ENCODE peak calls at places on chromosomes 13 and 19, in six cellular contexts. L is fibroblast of the conjunctiva; K is T-helper 17 cell; G is adipocyte; Y is naive thymus-derived CD8-positive, alpha-beta T cell; Q is renal cortical epithelial cell. P is an unnamed sample.

GRCh38 chr13:97026759-97027555 is 32.7 kb upstream of the OXGR1 start:
- DNase-seq in L (no peak), K (no peak), G (no peak), Y (no peak), Q (no peak), P (no peak)

GRCh38 chr13:42494157-42494556 is 79.8 kb upstream of the TNFSF11 start:
- DNase-seq in L (no peak), K (no peak), G (no peak), Y (no peak), Q (no peak), P (no peak)

GRCh38 chr19:46067691-46068090 is 26.9 kb upstream of the IGFL4 start:
- DNase-seq in L (no peak), K (no peak), G (no peak), Y (no peak), Q (no peak), P (no peak)

GRCh38 chr19:7833225-7834156 is 3.5 kb downstream of the EVI5L start:
- DNase-seq in L (peak), K (no peak), G (no peak), Y (no peak), Q (peak), P (no peak)

GRCh38 chr19:55702131-55702627 is 27.2 kb downstream of the EPN1 start:
- DNase-seq in L (no peak), K (no peak), G (no peak), Y (no peak), Q (no peak), P (no peak)

GRCh38 chr13:113726961-113727411 is 32.0 kb upstream of the TMEM255B start:
- DNase-seq in L (no peak), K (no peak), G (peak), Y (no peak), Q (no peak), P (no peak)

GRCh38 chr19:7272856-7273578 is 21.2 kb downstream of the INSR start:
- DNase-seq in L (no peak), K (no peak), G (peak), Y (no peak), Q (peak), P (no peak)

GRCh38 chr13:71873418-71874276 is 6.6 kb upstream of the DACH1 start:
- DNase-seq in L (no peak), K (no peak), G (no peak), Y (no peak), Q (no peak), P (no peak)

GRCh38 chr13:111893607-111894443 is 173.1 kb upstream of the SOX1 start:
- DNase-seq in L (no peak), K (no peak), G (no peak), Y (no peak), Q (no peak), P (no peak)

GRCh38 chr13:54433511-54434206 is 1405.0 kb downstream of the OLFM4 start:
- DNase-seq in L (no peak), K (no peak), G (no peak), Y (no peak), Q (peak), P (no peak)

GRCh38 chr19:49214701-49215100 is 57.1 kb downstream of the TRPM4 start:
- DNase-seq in L (no peak), K (no peak), G (no peak), Y (no peak), Q (no peak), P (no peak)

GRCh38 chr19:10187315-10187714 is 7.4 kb downstream of the DNMT1 start:
- DNase-seq in L (no peak), K (no peak), G (no peak), Y (no peak), Q (no peak), P (no peak)

GRCh38 chr13:51370116-51370515 is 30.6 kb downstream of the SERPINE3 start:
- DNase-seq in L (peak), K (no peak), G (peak), Y (no peak), Q (peak), P (no peak)

GRCh38 chr19:52664461-52664860 is 26.3 kb upstream of the ZNF83 start:
- DNase-seq in L (no peak), K (no peak), G (no peak), Y (no peak), Q (no peak), P (no peak)

GRCh38 chr19:45730389-45731288 is at the start of gene FBXO46:
- DNase-seq in L (peak), K (peak), G (peak), Y (peak), Q (peak), P (peak)

GRCh38 chr13:92804346-92804745 is 422.3 kb upstream of the GPC6 start:
- DNase-seq in L (no peak), K (no peak), G (no peak), Y (no peak), Q (peak), P (no peak)

GRCh38 chr13:53098455-53098854 is 69.8 kb downstream of the OLFM4 start:
- DNase-seq in L (no peak), K (no peak), G (no peak), Y (no peak), Q (no peak), P (no peak)

GRCh38 chr19:1182727-1183126 is 8.7 kb upstream of the SBNO2 start:
- DNase-seq in L (no peak), K (no peak), G (no peak), Y (no peak), Q (no peak), P (no peak)

GRCh38 chr13:43153436-43154082 is 130.2 kb downstream of the DNAJC15 start:
- DNase-seq in L (peak), K (no peak), G (peak), Y (no peak), Q (peak), P (no peak)

GRCh38 chr19:48859711-48860572 is 8.5 kb downstream of the PLEKHA4 start:
- DNase-seq in L (no peak), K (no peak), G (no peak), Y (no peak), Q (no peak), P (no peak)

GRCh38 chr19:13493516-13494310 is 12.6 kb downstream of the CACNA1A start:
- DNase-seq in L (no peak), K (no peak), G (peak), Y (no peak), Q (no peak), P (no peak)

GRCh38 chr19:49461656-49462055 is 8.6 kb downstream of the ALDH16A1 start:
- DNase-seq in L (no peak), K (no peak), G (no peak), Y (no peak), Q (no peak), P (no peak)